ENCODE peak calls at places on chromosomes 5 and 9, in nine cellular contexts. X, C, Y, D, F, G, E, W and H are unnamed samples.

GRCh38 chr9:113712053-113712452 is 164.1 kb upstream of the ZNF618 start:
- DNase-seq in X (peak; percentile 16), C (no peak), Y (peak; percentile 16), D (no peak), F (no peak), G (no peak), E (no peak), W (peak; percentile 65), H (no peak)

GRCh38 chr9:131254107-131254491 is 22.2 kb downstream of the FAM78A start:
- DNase-seq in X (no peak), C (no peak), Y (peak; percentile 88), D (no peak), F (peak; percentile 77), G (peak; percentile 46), E (no peak), W (no peak), H (peak; percentile 75)

GRCh38 chr5:168312606-168313297 is 21.3 kb downstream of the WWC1 start:
- DNase-seq in X (no peak), C (no peak), Y (no peak), D (no peak), F (no peak), G (no peak), E (no peak), W (no peak), H (no peak)

GRCh38 chr9:69768101-69768500 is 8.3 kb upstream of the PTAR1 start:
- DNase-seq in X (no peak), C (no peak), Y (no peak), D (no peak), F (no peak), G (no peak), E (no peak), W (no peak), H (no peak)

GRCh38 chr5:61357745-61358144 is 25.7 kb downstream of the ZSWIM6 start:
- DNase-seq in X (no peak), C (no peak), Y (no peak), D (no peak), F (no peak), G (peak; percentile 78), E (no peak), W (no peak), H (no peak)

GRCh38 chr9:81052846-81053245 is 636.5 kb downstream of the TLE1 start:
- DNase-seq in X (no peak), C (no peak), Y (no peak), D (no peak), F (no peak), G (no peak), E (no peak), W (peak; percentile 71), H (no peak)

GRCh38 chr5:87829214-87829551 is 416.5 kb upstream of the CCNH start:
- DNase-seq in X (no peak), C (no peak), Y (no peak), D (no peak), F (peak; percentile 48), G (no peak), E (no peak), W (no peak), H (no peak)

GRCh38 chr9:87498046-87498815 is 564 bp downstream of the DAPK1 start:
- DNase-seq in X (peak; percentile 43), C (peak; percentile 89), Y (peak; percentile 85), D (peak; percentile 69), F (peak; percentile 31), G (peak; percentile 88), E (no peak), W (no peak), H (peak; percentile 61)

GRCh38 chr5:10478436-10478835 is 36.8 kb downstream of the ROPN1L start:
- DNase-seq in X (no peak), C (no peak), Y (no peak), D (no peak), F (no peak), G (no peak), E (no peak), W (peak; percentile 47), H (no peak)

GRCh38 chr9:130140701-130141100 is 31.5 kb upstream of the NCS1 start:
- DNase-seq in X (no peak), C (no peak), Y (no peak), D (no peak), F (no peak), G (no peak), E (no peak), W (no peak), H (no peak)

GRCh38 chr9:16992138-16992537 is 121.7 kb upstream of the BNC2 start:
- DNase-seq in X (no peak), C (no peak), Y (no peak), D (no peak), F (no peak), G (no peak), E (no peak), W (no peak), H (no peak)

GRCh38 chr5:25948278-25948677 is 1090.1 kb downstream of the CDH9 start:
- DNase-seq in X (no peak), C (no peak), Y (no peak), D (no peak), F (no peak), G (no peak), E (no peak), W (no peak), H (no peak)

DNA sequence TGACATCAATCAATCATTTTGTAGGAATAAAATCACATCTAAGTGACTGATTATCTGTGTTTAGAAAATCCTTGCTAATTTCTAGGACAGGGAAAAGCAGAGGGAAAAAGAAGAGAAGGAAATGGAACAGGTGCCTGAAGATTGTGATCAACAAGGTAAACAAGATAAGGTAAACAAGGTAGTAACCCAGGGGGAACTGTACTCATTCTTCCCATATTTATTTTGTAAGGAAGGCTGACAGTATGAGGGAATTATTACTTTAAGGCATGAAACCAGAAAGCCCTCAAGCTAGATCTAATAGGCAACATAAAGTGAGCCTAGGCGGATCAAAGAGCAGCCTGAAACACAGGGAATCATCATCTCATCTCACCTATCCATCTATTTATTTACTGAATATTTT is 231.1 kb downstream of the MLLT3 start:
- DNase-seq in X (no peak), C (no peak), Y (no peak), D (no peak), F (no peak), G (no peak), E (no peak), W (no peak), H (no peak)
- H3K27ac ChIP-seq in X (no peak overlapping the region), C (no peak overlapping the region), Y (no peak overlapping the region), D (no peak overlapping the region), F (no peak overlapping the region), G (no peak overlapping the region), E (no peak overlapping the region), W (no peak overlapping the region), H (no peak overlapping the region)

GRCh38 chr9:76458903-76459690 is at the start of gene GCNT1:
- DNase-seq in X (peak; percentile 98), C (peak; percentile 95), Y (peak; percentile 89), D (peak; percentile 88), F (peak; percentile 80), G (peak; percentile 99), E (peak; percentile 87), W (peak; percentile 60), H (peak; percentile 93)

GRCh38 chr9:76463211-76463610 is 4.2 kb downstream of the GCNT1 start:
- DNase-seq in X (no peak), C (no peak), Y (no peak), D (no peak), F (no peak), G (no peak), E (no peak), W (no peak), H (no peak)

GRCh38 chr9:76464706-76465105 is 5.7 kb downstream of the GCNT1 start:
- DNase-seq in X (no peak), C (no peak), Y (no peak), D (no peak), F (no peak), G (no peak), E (no peak), W (no peak), H (no peak)

GRCh38 chr9:76456202-76456926 is 2.6 kb upstream of the GCNT1 start:
- DNase-seq in X (peak; percentile 90), C (no peak), Y (peak; percentile 14), D (no peak), F (no peak), G (peak; percentile 89), E (peak; percentile 12), W (peak; percentile 82), H (no peak)

DNA sequence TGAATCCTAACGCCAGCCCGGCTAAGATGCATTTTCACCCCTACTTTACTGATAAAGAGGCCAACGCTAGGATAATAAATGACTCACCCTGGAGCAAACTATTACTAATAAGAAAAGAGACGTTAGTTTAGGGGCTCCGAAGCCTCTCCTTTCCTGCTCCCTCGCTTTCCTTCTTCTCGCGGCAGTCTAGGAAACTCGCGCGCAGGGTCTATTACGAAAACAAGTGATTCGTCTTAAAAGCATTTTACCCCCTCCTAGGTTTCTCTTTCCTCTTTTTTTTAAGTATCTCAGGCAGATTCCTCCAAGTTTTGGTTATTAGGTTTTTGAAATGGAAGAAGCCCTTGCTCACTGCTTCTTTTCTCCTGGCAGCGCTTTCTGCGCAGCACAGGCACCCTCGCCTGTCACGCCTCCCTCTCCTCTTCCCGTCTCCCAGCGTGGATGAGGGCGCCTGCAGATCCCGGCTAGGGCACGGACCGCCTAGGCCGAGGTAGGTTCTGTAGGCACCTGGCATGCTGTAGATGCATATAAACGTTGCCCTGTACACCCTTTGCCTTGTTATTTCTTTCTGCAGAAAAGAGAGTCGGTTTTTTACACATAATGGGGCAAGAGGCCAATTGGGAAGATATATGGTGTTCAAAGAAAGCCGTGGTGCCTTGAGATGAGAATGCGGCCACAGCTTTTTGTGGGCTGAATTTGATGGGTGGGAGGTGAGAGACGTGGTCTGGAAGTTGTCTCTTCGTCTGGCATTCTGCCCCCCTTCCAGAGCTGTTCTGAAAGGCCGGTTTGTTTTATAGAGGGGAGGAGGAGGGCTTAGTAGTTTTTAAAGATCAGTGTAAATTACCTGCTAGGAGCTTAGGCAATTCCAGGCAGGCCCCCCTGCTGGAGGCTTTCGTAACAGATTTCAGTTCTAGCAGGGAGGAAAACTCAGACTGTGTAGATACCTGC is 981 bp downstream of the GCNT1 start:
- DNase-seq in X (peak; percentile 78), C (no peak), Y (peak; percentile 56), D (peak; percentile 33), F (peak; percentile 24), G (peak; percentile 90), E (no peak), W (peak; percentile 62), H (peak; percentile 88)
- TF ChIP-seq CTCF in X (no peak), C (no peak), Y (peak; percentile 45), D (no peak), F (no peak), G (peak; percentile 77), E (no peak), W (peak; percentile 32), H (no peak)

DNA sequence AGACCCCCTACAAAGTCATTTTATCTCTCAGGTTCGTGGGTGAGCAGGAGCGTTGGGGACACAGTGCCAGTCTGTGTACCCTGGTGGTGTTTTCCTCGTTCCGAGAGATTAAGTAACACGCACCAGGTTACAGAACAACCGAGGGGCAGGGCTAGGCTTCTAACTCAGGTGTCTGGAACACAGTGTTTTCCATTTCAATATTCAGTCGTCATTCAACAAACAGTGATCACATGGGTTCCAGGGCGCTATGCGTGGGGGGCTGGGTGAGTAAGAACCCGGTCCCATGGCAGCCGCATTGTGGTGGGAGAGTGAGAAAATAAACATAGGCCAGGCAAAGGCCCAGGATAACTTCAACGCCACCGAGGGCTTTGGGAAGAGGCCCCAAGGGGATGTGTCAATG is 55.9 kb upstream of the RNU6ATAC start:
- DNase-seq in X (no peak), C (peak; percentile 50), Y (no peak), D (no peak), F (no peak), G (no peak), E (no peak), W (no peak), H (no peak)
- H3K27ac ChIP-seq in X (no peak overlapping the region), C (no peak overlapping the region), Y (no peak overlapping the region), D (no peak overlapping the region), F (no peak overlapping the region), G (no peak overlapping the region), E (no peak overlapping the region), W (no peak overlapping the region), H (no peak overlapping the region)

GRCh38 chr9:95264954-95265615 is 52.4 kb downstream of the FANCC start:
- DNase-seq in X (no peak), C (no peak), Y (peak; percentile 17), D (no peak), F (no peak), G (no peak), E (no peak), W (peak; percentile 75), H (no peak)
- TF ChIP-seq CTCF in X (peak; percentile 24), C (peak; percentile 50), Y (peak; percentile 58), D (peak; percentile 58), F (peak; percentile 32), G (peak; percentile 69), E (no peak), W (peak; percentile 59), H (no peak)